ENCODE peak calls at places on chromosomes 12 and 14, in ten cellular contexts. O is activated T-cell treated with anti-CD3 and anti-CD28 coated beads for 24 hours, I is NCI-H1092, K is Calu3, A is uterus, H is left lung, D is tibial nerve, C is AG09319, V is H9, W is D721Med. L is an unnamed sample.

GRCh38 chr12:126474703-126475102 is 1409.5 kb downstream of the AACS start:
- DNase-seq in O (no peak), I (no peak), K (no peak), A (no peak), H (no peak), D (no peak), C (no peak), V (no peak), W (no peak), L (no peak)

GRCh38 chr14:64465208-64465821 is at the start of gene AKAP5:
- DNase-seq in O (peak), I (peak), K (peak), A (peak), H (peak), D (peak), C (no peak), V (peak), W (peak), L (peak)

GRCh38 chr14:74754899-74755298 is 8.2 kb upstream of the YLPM1 start:
- DNase-seq in O (no peak), I (no peak), K (no peak), A (no peak), H (no peak), D (no peak), C (no peak), V (no peak), W (no peak), L (no peak)

GRCh38 chr14:20857630-20858261 is 33.4 kb upstream of the RNASE3 start:
- DNase-seq in O (peak), I (peak), K (peak), A (peak), H (peak), D (peak), C (no peak), V (peak), W (peak), L (no peak)

GRCh38 chr12:51177897-51178296 is 5.0 kb upstream of the TFCP2 start:
- DNase-seq in O (no peak), I (no peak), K (no peak), A (no peak), H (no peak), D (no peak), C (no peak), V (no peak), W (no peak), L (no peak)

GRCh38 chr14:60179296-60179924 is 14.2 kb upstream of the DHRS7 start:
- DNase-seq in O (no peak), I (no peak), K (no peak), A (no peak), H (no peak), D (no peak), C (no peak), V (no peak), W (no peak), L (no peak)

GRCh38 chr12:26327975-26328635 is 132.7 kb downstream of the SSPN start:
- DNase-seq in O (no peak), I (no peak), K (no peak), A (no peak), H (no peak), D (no peak), C (no peak), V (no peak), W (no peak), L (no peak)

GRCh38 chr12:132494294-132495164 is 4.6 kb downstream of the FBRSL1 start:
- DNase-seq in O (no peak), I (no peak), K (peak), A (no peak), H (no peak), D (no peak), C (no peak), V (no peak), W (no peak), L (peak)

GRCh38 chr14:22648506-22648905 is 4.4 kb upstream of the OR6J1 start:
- DNase-seq in O (no peak), I (no peak), K (no peak), A (no peak), H (no peak), D (no peak), C (no peak), V (no peak), W (no peak), L (no peak)

GRCh38 chr12:106145539-106146447 is 7.0 kb upstream of the NUAK1 start:
- DNase-seq in O (no peak), I (no peak), K (no peak), A (no peak), H (no peak), D (no peak), C (no peak), V (peak), W (no peak), L (no peak)

GRCh38 chr14:33782923-33783322 is 168.0 kb downstream of the EGLN3 start:
- DNase-seq in O (no peak), I (no peak), K (no peak), A (no peak), H (no peak), D (no peak), C (no peak), V (no peak), W (no peak), L (no peak)